ENCODE peak calls at places on chromosomes 1 and 21, in eight cellular contexts. H, L, V, Q, Y, W, M and C are unnamed samples. For H3K4me1, the result is how much of the 10 kb centered on the place peaks cover.

GRCh38 chr1:234600418-234601216 is 9.4 kb downstream of the IRF2BP2 start:
- DNase-seq in H (no peak), L (peak), V (no peak), Q (peak), Y (no peak), W (peak), M (peak), C (no peak)

GRCh38 chr1:209768354-209768774 is 12.5 kb downstream of the TRAF3IP3 start:
- DNase-seq in H (no peak), L (peak), V (no peak), Q (no peak), Y (no peak), W (peak), M (no peak), C (peak)

GRCh38 chr1:37498872-37499617 is 15.5 kb downstream of the MEAF6 start:
- DNase-seq in H (no peak), L (peak), V (no peak), Q (no peak), Y (no peak), W (peak), M (no peak), C (no peak)

GRCh38 chr1:5906116-5906515 is 86.1 kb downstream of the NPHP4 start:
- DNase-seq in H (no peak), L (no peak), V (no peak), Q (no peak), Y (no peak), W (no peak), M (no peak), C (peak)

GRCh38 chr1:196997428-196997827 is 20.1 kb downstream of the CFHR5 start:
- DNase-seq in H (no peak), L (no peak), V (no peak), Q (no peak), Y (no peak), W (no peak), M (no peak), C (no peak)

GRCh38 chr1:184770176-184770575 is 15.5 kb upstream of the EDEM3 start:
- DNase-seq in H (no peak), L (no peak), V (no peak), Q (no peak), Y (no peak), W (no peak), M (no peak), C (no peak)

GRCh38 chr21:32096411-32096810 is 182.4 kb downstream of the MIS18A start:
- DNase-seq in H (no peak), L (no peak), V (no peak), Q (no peak), Y (peak), W (no peak), M (no peak), C (no peak)

GRCh38 chr1:185650602-185651230 is 83.5 kb upstream of the HMCN1 start:
- DNase-seq in H (no peak), L (no peak), V (no peak), Q (no peak), Y (no peak), W (no peak), M (no peak), C (no peak)

GRCh38 chr1:7366286-7366954 is 404.7 kb upstream of the VAMP3 start:
- DNase-seq in H (peak), L (no peak), V (no peak), Q (no peak), Y (no peak), W (no peak), M (no peak), C (no peak)

GRCh38 chr1:82141393-82141792 is 340.7 kb downstream of the ADGRL2 start:
- DNase-seq in H (no peak), L (no peak), V (no peak), Q (no peak), Y (no peak), W (no peak), M (no peak), C (no peak)

GRCh38 chr1:10709646-10710045 is 86.8 kb downstream of the CASZ1 start:
- DNase-seq in H (no peak), L (no peak), V (no peak), Q (no peak), Y (no peak), W (no peak), M (no peak), C (no peak)

GRCh38 chr1:25034736-25035522 is 104.9 kb upstream of the RUNX3 start:
- DNase-seq in H (peak), L (no peak), V (no peak), Q (no peak), Y (no peak), W (no peak), M (no peak), C (no peak)

GRCh38 chr1:28329395-28330153 is 734 bp downstream of the MED18 start:
- DNase-seq in H (no peak), L (peak), V (peak), Q (peak), Y (no peak), W (peak), M (peak), C (peak)

GRCh38 chr1:88175631-88176226 is 508.3 kb upstream of the PKN2 start:
- DNase-seq in H (no peak), L (no peak), V (peak), Q (peak), Y (peak), W (peak), M (peak), C (no peak)

GRCh38 chr1:88169144-88169543 is 514.9 kb upstream of the PKN2 start:
- DNase-seq in H (no peak), L (no peak), V (no peak), Q (no peak), Y (no peak), W (no peak), M (no peak), C (no peak)

GRCh38 chr1:88175120-88175630 is 508.9 kb upstream of the PKN2 start:
- DNase-seq in H (no peak), L (no peak), V (no peak), Q (peak), Y (no peak), W (peak), M (no peak), C (no peak)

GRCh38 chr1:88168126-88168525 is 515.9 kb upstream of the PKN2 start:
- DNase-seq in H (no peak), L (no peak), V (no peak), Q (no peak), Y (no peak), W (no peak), M (no peak), C (no peak)

GRCh38 chr1:88169939-88170338 is 514.1 kb upstream of the PKN2 start:
- DNase-seq in H (no peak), L (no peak), V (no peak), Q (no peak), Y (no peak), W (no peak), M (no peak), C (no peak)
- TF ChIP-seq POLR2A in H (no peak), L (no peak), V (no peak), Q (no peak), Y (no peak), W (no peak), M (no peak), C (no peak)

GRCh38 chr1:228410015-228410414 is 3.4 kb upstream of the TRIM11 start:
- DNase-seq in H (no peak), L (no peak), V (no peak), Q (no peak), Y (no peak), W (no peak), M (peak), C (peak)

GRCh38 chr1:228407118-228408040 is 744 bp upstream of the TRIM11 start:
- DNase-seq in H (peak), L (no peak), V (no peak), Q (no peak), Y (no peak), W (no peak), M (no peak), C (peak)

GRCh38 chr1:228405979-228406265 is 713 bp downstream of the TRIM11 start:
- DNase-seq in H (no peak), L (no peak), V (no peak), Q (no peak), Y (no peak), W (no peak), M (no peak), C (no peak)

GRCh38 chr1:228408869-228409805 is 2.5 kb upstream of the TRIM11 start:
- DNase-seq in H (no peak), L (no peak), V (no peak), Q (no peak), Y (no peak), W (no peak), M (no peak), C (peak)

DNA sequence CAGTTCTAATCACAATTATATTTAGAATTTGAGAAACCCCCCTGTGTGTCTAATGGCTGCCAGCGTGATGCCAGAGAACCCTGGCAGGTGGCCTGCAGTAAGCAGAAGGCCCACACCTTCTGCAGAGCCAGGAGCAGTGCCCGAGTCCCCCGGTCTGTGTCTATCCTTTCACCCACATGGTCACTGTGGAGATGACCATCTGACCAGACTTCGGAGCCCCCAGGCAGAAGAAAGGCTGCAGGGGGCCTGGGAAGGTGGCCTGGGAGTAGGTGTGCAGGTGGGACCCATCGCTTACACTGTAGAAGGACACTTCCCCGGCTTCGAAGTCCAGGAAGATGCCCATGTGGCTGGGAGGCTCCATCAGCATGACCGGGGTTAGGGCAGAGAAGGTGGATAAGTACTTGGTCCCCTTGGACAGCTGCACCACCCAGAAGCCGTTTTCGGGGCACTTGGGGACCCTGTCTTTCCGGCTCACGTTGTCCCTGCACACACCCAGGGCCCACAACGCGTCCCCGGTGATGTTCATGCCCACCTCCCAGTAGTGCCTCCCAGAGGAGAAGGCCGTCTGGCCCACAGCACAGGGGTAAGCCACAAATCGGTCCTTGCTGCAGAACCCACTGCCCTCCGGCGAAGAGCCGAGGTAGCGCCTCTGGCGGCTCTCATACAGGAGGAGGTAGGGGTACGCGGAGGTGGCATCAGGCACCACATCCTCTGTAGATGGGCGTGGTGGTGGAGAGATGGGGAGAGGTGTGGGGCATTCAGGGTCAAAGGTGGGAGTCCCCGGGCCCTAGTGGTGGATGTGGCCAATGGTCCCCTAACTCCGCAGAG is 1.6 kb upstream of the TRIM11 start:
- DNase-seq in H (no peak), L (no peak), V (no peak), Q (no peak), Y (no peak), W (no peak), M (peak), C (peak)
- H3K4me1 ChIP-seq in H (under half), L (under half), V (under half), Q (under half), Y (under half), W (under half), M (under half), C (under half)

DNA sequence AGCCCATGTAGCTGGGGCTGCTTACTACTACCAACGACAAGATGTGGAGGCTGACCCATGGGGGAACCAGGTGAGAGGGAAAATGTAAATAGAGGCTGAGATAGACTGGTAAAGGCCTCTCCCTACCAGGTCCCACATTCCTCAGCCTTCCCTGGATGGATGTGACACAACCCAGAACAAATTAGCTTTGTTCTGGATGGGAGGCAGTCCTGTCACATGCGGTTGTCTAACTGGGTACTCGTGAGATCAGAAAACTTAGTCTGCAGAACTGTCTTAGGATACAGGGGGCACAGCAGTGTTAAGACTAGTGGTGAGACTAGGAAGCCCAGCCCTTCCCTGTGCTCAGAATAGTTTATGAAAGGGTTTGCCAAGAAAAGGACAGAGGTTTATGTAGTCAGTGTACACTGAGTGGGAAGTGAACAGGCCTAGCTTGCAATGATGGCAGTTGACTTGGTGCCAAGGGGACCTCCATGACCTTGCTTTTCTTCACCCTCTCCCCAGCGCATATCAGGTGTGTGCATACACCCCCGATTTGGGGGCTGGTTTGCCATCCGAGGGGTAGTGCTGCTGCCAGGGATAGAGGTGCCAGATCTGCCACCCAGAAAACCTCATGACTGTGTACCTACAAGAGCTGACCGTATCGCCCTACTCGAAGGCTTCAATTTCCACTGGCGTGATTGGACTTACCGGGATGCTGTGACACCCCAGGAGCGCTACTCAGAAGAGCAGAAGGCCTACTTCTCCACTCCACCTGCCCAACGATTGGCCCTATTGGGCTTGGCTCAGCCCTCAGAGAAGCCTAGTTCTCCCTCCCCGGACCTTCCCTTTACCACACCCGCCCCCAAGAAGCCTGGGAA is 8.4 kb downstream of the MMACHC start:
- DNase-seq in H (no peak), L (no peak), V (no peak), Q (peak), Y (no peak), W (no peak), M (no peak), C (no peak)
- TF ChIP-seq POLR2A in H (no peak), L (no peak), V (no peak), Q (no peak), Y (no peak), W (no peak), M (no peak), C (no peak)

GRCh38 chr1:154838988-154839387 is 31.1 kb downstream of the KCNN3 start:
- DNase-seq in H (peak), L (no peak), V (no peak), Q (no peak), Y (no peak), W (no peak), M (no peak), C (no peak)

GRCh38 chr1:154838473-154838872 is 31.6 kb downstream of the KCNN3 start:
- DNase-seq in H (peak), L (no peak), V (no peak), Q (no peak), Y (no peak), W (no peak), M (no peak), C (no peak)

GRCh38 chr1:154835531-154836285 is 34.4 kb downstream of the KCNN3 start:
- DNase-seq in H (no peak), L (no peak), V (no peak), Q (peak), Y (no peak), W (no peak), M (no peak), C (no peak)

GRCh38 chr1:154837679-154838171 is 32.4 kb downstream of the KCNN3 start:
- DNase-seq in H (peak), L (peak), V (peak), Q (no peak), Y (no peak), W (peak), M (peak), C (peak)

GRCh38 chr1:154837034-154837678 is 32.9 kb downstream of the KCNN3 start:
- DNase-seq in H (no peak), L (peak), V (no peak), Q (no peak), Y (no peak), W (peak), M (peak), C (no peak)
- H3K4me1 ChIP-seq in H (under half), L (under half), V (under half), Q (under half), Y (under half), W (under half), M (under half), C (under half)

DNA sequence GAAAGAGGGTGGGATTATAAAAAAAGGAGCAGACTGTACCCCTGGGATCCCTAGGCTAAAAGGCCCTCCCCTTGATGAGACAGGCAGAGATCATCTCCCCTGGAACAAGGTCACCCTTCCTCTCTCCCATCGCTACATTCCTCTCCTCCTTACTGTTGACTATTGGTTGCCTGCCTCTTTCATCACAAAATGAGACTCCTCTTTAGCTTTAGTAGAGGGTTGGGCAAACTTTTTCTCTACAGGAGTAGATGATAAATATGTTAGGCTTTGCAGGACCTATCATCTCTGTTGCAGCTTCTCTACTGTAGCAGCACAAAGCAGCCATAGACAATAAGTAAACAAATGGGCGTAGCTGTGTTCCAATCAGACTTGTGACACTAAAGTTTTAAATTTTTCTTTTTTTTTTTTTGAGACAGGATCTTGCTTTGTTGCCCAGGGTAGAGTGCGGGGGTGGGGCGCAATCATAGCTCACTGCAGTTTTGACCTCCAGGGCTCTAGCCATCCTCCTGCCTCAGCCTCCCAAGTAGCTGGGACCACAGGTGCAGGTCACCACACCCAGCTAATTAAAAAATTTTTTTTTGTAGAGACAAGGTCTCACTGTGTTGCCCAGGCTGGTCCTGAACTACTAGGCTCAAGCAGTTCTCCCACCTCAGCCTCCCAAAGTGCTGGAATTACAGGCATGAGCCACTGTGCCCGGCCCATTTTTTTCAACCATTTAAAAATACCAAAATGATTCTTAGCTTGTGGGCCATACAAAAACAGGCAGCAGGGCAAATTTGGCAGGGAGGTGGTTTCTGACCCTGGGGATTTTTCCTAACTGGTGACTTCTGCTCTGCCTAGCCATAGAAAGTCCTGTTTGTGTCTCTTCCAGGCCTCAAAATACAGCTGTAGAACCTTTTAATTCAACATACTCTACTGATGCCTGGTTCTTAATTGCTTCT is 15.1 kb downstream of the MCL1 start:
- DNase-seq in H (no peak), L (no peak), V (peak), Q (no peak), Y (no peak), W (peak), M (no peak), C (peak)
- TF ChIP-seq POLR2A in H (no peak), L (no peak), V (no peak), Q (peak), Y (no peak), W (no peak), M (no peak), C (no peak)

GRCh38 chr1:230271396-230272035 is 154.6 kb downstream of the PGBD5 start:
- DNase-seq in H (no peak), L (no peak), V (peak), Q (no peak), Y (no peak), W (no peak), M (no peak), C (peak)

GRCh38 chr1:230270940-230271325 is 155.2 kb downstream of the PGBD5 start:
- DNase-seq in H (no peak), L (no peak), V (no peak), Q (no peak), Y (no peak), W (no peak), M (no peak), C (peak)

GRCh38 chr1:230274254-230274653 is 151.9 kb downstream of the PGBD5 start:
- DNase-seq in H (no peak), L (peak), V (peak), Q (no peak), Y (no peak), W (no peak), M (no peak), C (peak)

GRCh38 chr1:230273141-230273710 is 152.9 kb downstream of the PGBD5 start:
- DNase-seq in H (no peak), L (no peak), V (no peak), Q (no peak), Y (no peak), W (no peak), M (no peak), C (peak)

GRCh38 chr1:230272557-230272956 is 153.6 kb downstream of the PGBD5 start:
- DNase-seq in H (no peak), L (no peak), V (no peak), Q (no peak), Y (no peak), W (no peak), M (no peak), C (peak)
- H3K4me1 ChIP-seq in H (under half), L (under half), V (under half), Q (under half), Y (under half), W (under half), M (under half), C (half or more)